ENCODE peak calls at places on chromosome 4, in ten cellular contexts. L, U, T, X, I, W, S, Y, D and F are unnamed samples.

GRCh38 chr4:52374847-52375246 is 284.3 kb downstream of the USP46 start:
- DNase-seq in S (no peak), D (no peak), W (no peak), Y (no peak), U (no peak), I (no peak), X (no peak), L (no peak), T (no peak), F (no peak)

GRCh38 chr4:138611721-138612120 is 369.6 kb upstream of the SLC7A11 start:
- DNase-seq in I (peak; percentile 38), Y (no peak), U (no peak), D (no peak), W (no peak), T (no peak), X (no peak), S (no peak), L (no peak), F (no peak)

GRCh38 chr4:152454398-152455011 is 81.4 kb downstream of the FBXW7 start:
- DNase-seq in X (no peak), T (no peak), L (no peak), U (no peak), Y (peak; percentile 19), I (peak; percentile 45), W (no peak), D (peak; percentile 19), S (no peak), F (no peak)

GRCh38 chr4:156870166-156870565 is 101.4 kb downstream of the PDGFC start:
- DNase-seq in W (no peak), U (no peak), L (no peak), Y (no peak), I (no peak), D (no peak), T (no peak), X (no peak), S (no peak), F (no peak)

GRCh38 chr4:108527729-108528128 is 92.6 kb upstream of the RPL34 start:
- DNase-seq in X (no peak), L (no peak), U (no peak), Y (no peak), S (no peak), W (peak; percentile 21), T (no peak), I (no peak), D (no peak), F (no peak)

GRCh38 chr4:76301775-76302162 is 4.8 kb upstream of the STBD1 start:
- DNase-seq in I (no peak), X (no peak), W (no peak), S (no peak), L (no peak), D (peak; percentile 3), U (no peak), T (no peak), Y (no peak), F (no peak)

GRCh38 chr4:24219171-24219570 is 329.3 kb upstream of the PPARGC1A start:
- DNase-seq in U (no peak), T (no peak), L (no peak), I (no peak), W (no peak), S (no peak), X (no peak), D (peak; percentile 33), Y (no peak), F (no peak)

GRCh38 chr4:158999849-159000248 is 103.0 kb upstream of the RAPGEF2 start:
- DNase-seq in Y (no peak), I (no peak), X (no peak), W (no peak), T (no peak), L (no peak), D (no peak), U (no peak), S (no peak), F (no peak)

GRCh38 chr4:102723511-102723910 is 37.3 kb downstream of the MANBA start:
- DNase-seq in I (no peak), S (no peak), Y (no peak), T (no peak), L (no peak), D (no peak), W (no peak), U (no peak), X (no peak), F (no peak)

GRCh38 chr4:115986573-115986972 is 873.2 kb upstream of the NDST4 start:
- DNase-seq in I (no peak), D (no peak), W (no peak), Y (no peak), U (no peak), S (no peak), L (no peak), X (no peak), T (no peak), F (no peak)

GRCh38 chr4:124409044-124409443 is 303.5 kb downstream of the ANKRD50 start:
- DNase-seq in T (no peak), X (no peak), I (no peak), Y (no peak), U (no peak), L (no peak), D (peak; percentile 73), W (no peak), S (no peak), F (no peak)

GRCh38 chr4:126404549-126404948 is 1089.8 kb downstream of the FAT4 start:
- DNase-seq in I (no peak), Y (no peak), T (no peak), X (no peak), L (no peak), U (no peak), S (no peak), D (peak; percentile 31), W (no peak), F (no peak)

GRCh38 chr4:5134620-5135019 is 83.3 kb downstream of the STK32B start:
- DNase-seq in D (no peak), I (no peak), U (no peak), X (no peak), W (no peak), Y (no peak), S (no peak), T (no peak), L (no peak), F (no peak)

GRCh38 chr4:171484681-171485080 is 328.5 kb upstream of the GALNTL6 start:
- DNase-seq in U (no peak), I (no peak), T (no peak), W (no peak), Y (no peak), X (no peak), D (no peak), S (no peak), L (no peak), F (no peak)

GRCh38 chr4:122744229-122744628 is 11.7 kb downstream of the BBS12 start:
- DNase-seq in D (no peak), I (no peak), T (no peak), U (no peak), Y (no peak), S (no peak), W (no peak), X (no peak), L (no peak), F (no peak)

GRCh38 chr4:47669946-47670345 is 167.9 kb downstream of the CORIN start:
- DNase-seq in I (no peak), S (no peak), W (no peak), Y (no peak), X (no peak), U (no peak), L (no peak), D (peak; percentile 27), T (no peak), F (no peak)

GRCh38 chr4:138049350-138049749 is 192.8 kb downstream of the SLC7A11 start:
- DNase-seq in Y (no peak), D (peak; percentile 55), X (no peak), L (no peak), W (no peak), U (no peak), I (no peak), T (no peak), S (no peak), F (no peak)

GRCh38 chr4:73520821-73521220 is 39.3 kb downstream of the AFM start:
- DNase-seq in I (no peak), D (peak; percentile 63), U (peak; percentile 47), T (no peak), L (no peak), S (no peak), Y (no peak), W (no peak), X (no peak), F (peak; percentile 20)

GRCh38 chr4:120683902-120684540 is 238.5 kb downstream of the PRDM5 start:
- DNase-seq in U (no peak), I (no peak), W (no peak), S (no peak), D (no peak), L (no peak), T (no peak), X (no peak), Y (no peak), F (no peak)